ENCODE peak calls at places on chromosomes 5 and 9, in seven cellular contexts. H is stimulated activated CD4-positive, alpha-beta T cell treated with anti-CD3 and anti-CD28 coated beads, Interleukin-1b, Interleukin-23, amount 100 ng/mL, for 24 hours; B is thoracic aorta; D is lung; J is left ventricle myocardium inferior; I is IMR-90; R is A549. G is an unnamed sample.
A peak's percentile ranks its signal among the peaks of the same experiment; 100 is the strongest.

GRCh38 chr5:112779531-112779930 is 41.8 kb downstream of the APC start:
- DNase-seq in J (no peak), B (no peak), I (peak; percentile 84), R (no peak), D (no peak), H (no peak), G (no peak)

GRCh38 chr5:179852993-179853547 is 5.5 kb downstream of the MRNIP start:
- DNase-seq in I (no peak), H (no peak), D (no peak), R (no peak), B (no peak), J (no peak), G (no peak)

GRCh38 chr5:15993334-15993733 is 186.3 kb downstream of the MARCHF11 start:
- DNase-seq in J (no peak), H (no peak), I (peak; percentile 53), R (no peak), D (no peak), B (no peak), G (no peak)

GRCh38 chr9:8254527-8254926 is 454.9 kb upstream of the DMAC1 start:
- DNase-seq in H (no peak), B (no peak), R (no peak), I (no peak), D (no peak), J (no peak), G (no peak)

GRCh38 chr9:8826281-8826680 is 1026.7 kb upstream of the DMAC1 start:
- DNase-seq in D (no peak), J (no peak), R (no peak), H (no peak), I (no peak), B (no peak), G (no peak)

GRCh38 chr5:60887096-60887495 is 43.0 kb upstream of the ELOVL7 start:
- DNase-seq in D (no peak), H (no peak), J (no peak), B (no peak), I (no peak), R (no peak), G (no peak)

GRCh38 chr9:109182940-109183798 is 16.1 kb upstream of the FRRS1L start:
- DNase-seq in H (no peak), D (no peak), B (no peak), J (no peak), R (peak; percentile 68), I (peak; percentile 15), G (no peak)

GRCh38 chr9:129665008-129665771 is at the start of gene PRRX2:
- DNase-seq in J (peak; percentile 22), D (no peak), R (peak; percentile 49), I (peak; percentile 43), H (no peak), B (peak; percentile 19), G (no peak)

GRCh38 chr9:93154293-93154903 is 20.3 kb upstream of the NINJ1 start:
- DNase-seq in B (no peak), H (no peak), J (no peak), D (no peak), I (no peak), R (peak; percentile 76), G (no peak)

GRCh38 chr5:5494489-5495402 is 72.3 kb downstream of the ICE1 start:
- DNase-seq in H (peak; percentile 72), B (no peak), D (peak; percentile 89), R (no peak), I (peak; percentile 25), J (peak; percentile 72), G (peak; percentile 78)

GRCh38 chr9:133238272-133238850 is 29.3 kb upstream of the OBP2B start:
- DNase-seq in I (no peak), H (peak; percentile 40), D (peak; percentile 85), B (no peak), J (peak; percentile 91), R (peak; percentile 88), G (no peak)

GRCh38 chr5:177089825-177090641 is 3.3 kb downstream of the FGFR4 start:
- DNase-seq in B (no peak), J (no peak), I (no peak), H (no peak), R (no peak), D (no peak), G (no peak)

GRCh38 chr5:168317521-168318147 is 26.2 kb downstream of the WWC1 start:
- DNase-seq in H (no peak), R (peak; percentile 95), I (peak; percentile 100), B (no peak), D (peak; percentile 48), J (no peak), G (no peak)

GRCh38 chr9:123550797-123551196 is 194.8 kb downstream of the CRB2 start:
- DNase-seq in J (no peak), H (no peak), D (no peak), R (no peak), B (no peak), I (no peak), G (no peak)

GRCh38 chr5:141811287-141812155 is 66.7 kb downstream of the PCDH1 start:
- DNase-seq in J (no peak), H (no peak), B (no peak), I (no peak), R (peak; percentile 62), D (no peak), G (no peak)

GRCh38 chr5:10619649-10620048 is 55.8 kb downstream of the ANKRD33B start:
- DNase-seq in B (no peak), H (no peak), R (no peak), J (no peak), D (no peak), I (no peak), G (no peak)

GRCh38 chr9:137140151-137141012 is 1.4 kb downstream of the GRIN1 start:
- DNase-seq in B (no peak), I (no peak), H (no peak), J (no peak), R (no peak), D (no peak), G (no peak)

GRCh38 chr5:179141867-179142266 is 81.7 kb downstream of the ZNF354C start:
- DNase-seq in H (no peak), I (no peak), R (no peak), B (no peak), D (no peak), J (peak; percentile 1), G (no peak)

GRCh38 chr5:59300930-59301329 is 592.6 kb downstream of the PDE4D start:
- DNase-seq in J (no peak), I (no peak), D (no peak), B (no peak), R (no peak), H (no peak), G (no peak)

GRCh38 chr5:127650649-127651048 is 1.8 kb downstream of the CTXN3 start:
- DNase-seq in I (peak; percentile 81), J (no peak), D (no peak), B (no peak), H (no peak), R (no peak), G (no peak)

GRCh38 chr5:141941307-141941706 is 16.7 kb downstream of the PCDH12 start:
- DNase-seq in I (no peak), D (no peak), B (peak; percentile 25), H (no peak), R (peak; percentile 25), J (no peak), G (no peak)

GRCh38 chr9:136955943-136956335 is 3.9 kb downstream of the LCN12 start:
- DNase-seq in R (no peak), H (no peak), D (no peak), I (no peak), J (no peak), B (no peak), G (no peak)

GRCh38 chr9:96450613-96451544 is 910 bp downstream of the HABP4 start:
- DNase-seq in R (peak; percentile 26), D (no peak), J (peak; percentile 22), B (no peak), H (no peak), I (peak; percentile 30), G (no peak)

GRCh38 chr9:90142580-90142979 is 500.0 kb downstream of the DIRAS2 start:
- DNase-seq in I (peak; percentile 25), J (no peak), H (peak; percentile 17), D (peak; percentile 56), B (no peak), R (no peak), G (peak; percentile 26)

GRCh38 chr9:629136-629535 is 212.4 kb upstream of the DMRT1 start:
- DNase-seq in H (no peak), R (no peak), D (no peak), J (no peak), B (no peak), I (peak; percentile 11), G (no peak)

GRCh38 chr9:19988281-19988680 is 199.4 kb upstream of the SLC24A2 start:
- DNase-seq in D (no peak), I (no peak), B (no peak), J (no peak), H (no peak), R (no peak), G (no peak)

GRCh38 chr9:109015026-109015280 is 1.7 kb upstream of the CTNNAL1 start:
- DNase-seq in J (no peak), R (no peak), H (no peak), I (no peak), B (no peak), D (no peak), G (no peak)

GRCh38 chr5:64229163-64229774 is 63.6 kb downstream of the RNF180 start:
- DNase-seq in J (no peak), I (peak; percentile 39), R (peak; percentile 33), D (no peak), B (no peak), H (no peak), G (peak; percentile 7)

GRCh38 chr9:106892632-106893031 is 29.7 kb downstream of the ZNF462 start:
- DNase-seq in I (peak; percentile 98), B (no peak), D (peak; percentile 79), R (peak; percentile 93), H (no peak), J (no peak), G (no peak)

GRCh38 chr5:130141689-130142320 is 237.5 kb downstream of the CHSY3 start:
- DNase-seq in J (no peak), H (no peak), R (peak; percentile 24), I (no peak), D (no peak), B (no peak), G (peak; percentile 18)

GRCh38 chr9:1032181-1032580 is 18.0 kb upstream of the DMRT2 start:
- DNase-seq in D (no peak), J (no peak), R (no peak), H (no peak), B (no peak), I (no peak), G (no peak)

GRCh38 chr5:989961-990530 is 18.6 kb upstream of the NKD2 start:
- DNase-seq in B (no peak), H (no peak), I (no peak), R (no peak), D (peak; percentile 42), J (peak; percentile 78), G (no peak)

GRCh38 chr9:112158629-112159228 is 16.4 kb downstream of the SUSD1 start:
- DNase-seq in H (no peak), R (no peak), I (no peak), D (no peak), J (no peak), B (no peak), G (no peak)

GRCh38 chr5:75007537-75007847 is 44.9 kb downstream of the GCNT4 start:
- DNase-seq in D (no peak), H (no peak), R (no peak), J (no peak), I (peak; percentile 81), B (no peak), G (no peak)

GRCh38 chr5:149887622-149888183 is 56.9 kb downstream of the PDE6A start:
- DNase-seq in B (no peak), H (no peak), I (peak; percentile 70), D (no peak), R (no peak), J (no peak), G (no peak)

GRCh38 chr9:92798358-92798757 is 33.7 kb upstream of the BICD2 start:
- DNase-seq in J (no peak), B (no peak), I (no peak), D (peak; percentile 16), R (no peak), H (no peak), G (no peak)

GRCh38 chr5:14187660-14188059 is 44.5 kb downstream of the TRIO start:
- DNase-seq in R (no peak), B (no peak), J (no peak), H (no peak), D (no peak), I (no peak), G (no peak)

GRCh38 chr9:33791117-33791516 is 4.2 kb upstream of the PRSS3 start:
- DNase-seq in H (no peak), I (peak; percentile 69), J (no peak), D (peak; percentile 28), R (no peak), B (no peak), G (no peak)